ENCODE peak calls at places on chromosome 16, in four cellular contexts. N is K562, K is HepG2, Z is HCT116. F is an unnamed sample.

GRCh38 chr16:58426095-58426494 is 33.8 kb downstream of the GINS3 start:
- DNase-seq in Z (no peak), N (no peak), K (no peak), F (no peak)

GRCh38 chr16:12229759-12230594 is 253.4 kb downstream of the SNX29 start:
- DNase-seq in N (no peak), K (peak; percentile 46), Z (no peak), F (no peak)

GRCh38 chr16:66740010-66740409 is 11.4 kb downstream of the DYNC1LI2 start:
- DNase-seq in Z (no peak), K (peak; percentile 39), N (peak; percentile 73), F (no peak)

GRCh38 chr16:19348578-19349315 is 63.2 kb downstream of the CLEC19A start:
- DNase-seq in N (no peak), K (no peak), Z (no peak), F (no peak)

GRCh38 chr16:77273-77806 is 685 bp upstream of the MPG start:
- DNase-seq in Z (no peak), N (peak; percentile 75), K (peak; percentile 29), F (no peak)

GRCh38 chr16:23280483-23280967 is 21.6 kb upstream of the SCNN1B start:
- DNase-seq in Z (no peak), K (no peak), N (no peak), F (no peak)

GRCh38 chr16:18933501-18933900 is 7.3 kb upstream of the SMG1 start:
- DNase-seq in N (no peak), Z (no peak), K (no peak), F (no peak)

GRCh38 chr16:74797414-74797813 is 22.8 kb upstream of the FA2H start:
- DNase-seq in Z (no peak), K (no peak), N (no peak), F (no peak)

GRCh38 chr16:75377971-75378386 is 55.3 kb downstream of the CFDP1 start:
- DNase-seq in N (no peak), K (no peak), Z (no peak), F (no peak)

GRCh38 chr16:23807028-23807427 is 28.8 kb upstream of the PRKCB start:
- DNase-seq in Z (no peak), N (no peak), K (no peak), F (no peak)

GRCh38 chr16:8677481-8677880 is 3.1 kb downstream of the ABAT start:
- DNase-seq in Z (no peak), K (no peak), N (no peak), F (no peak)

GRCh38 chr16:66375451-66375850 is 9.0 kb downstream of the CDH5 start:
- DNase-seq in K (no peak), N (no peak), Z (no peak), F (no peak)

GRCh38 chr16:75102595-75102994 is 14.0 kb downstream of the LDHD start:
- DNase-seq in Z (no peak), K (no peak), N (no peak), F (no peak)

GRCh38 chr16:86387461-86388440 is 122.6 kb upstream of the FOXF1 start:
- DNase-seq in N (peak; percentile 28), K (no peak), Z (peak; percentile 63), F (no peak)

GRCh38 chr16:56848056-56848936 is 16.7 kb upstream of the SLC12A3 start:
- DNase-seq in K (no peak), N (no peak), Z (no peak), F (no peak)

GRCh38 chr16:30131869-30132475 is 9.0 kb upstream of the MAPK3 start:
- DNase-seq in K (no peak), N (no peak), Z (no peak), F (no peak)

GRCh38 chr16:18979936-18980335 is 3.8 kb upstream of the TMC7 start:
- DNase-seq in K (no peak), Z (no peak), N (no peak), F (no peak)

GRCh38 chr16:54176376-54176901 is 110.1 kb downstream of the IRX3 start:
- DNase-seq in N (no peak), Z (no peak), K (peak; percentile 99), F (no peak)

GRCh38 chr16:65817066-65817465 is 549.4 kb upstream of the CDH5 start:
- DNase-seq in K (no peak), Z (no peak), N (no peak), F (no peak)

GRCh38 chr16:57623251-57624043 is 5.0 kb upstream of the ADGRG1 start:
- DNase-seq in N (peak; percentile 56), K (peak; percentile 91), Z (peak; percentile 55), F (no peak)

GRCh38 chr16:67170168-67170947 is at the start of gene NOL3:
- DNase-seq in N (peak; percentile 94), K (peak; percentile 87), Z (no peak), F (no peak)

GRCh38 chr16:83738926-83739503 is 68.8 kb upstream of the HSBP1 start:
- DNase-seq in N (no peak), K (no peak), Z (no peak), F (no peak)

GRCh38 chr16:66248096-66248495 is 118.4 kb upstream of the CDH5 start:
- DNase-seq in K (no peak), N (no peak), Z (no peak), F (no peak)

GRCh38 chr16:76634847-76635697 is 357.9 kb downstream of the CNTNAP4 start:
- DNase-seq in Z (no peak), N (peak; percentile 76), K (no peak), F (no peak)

GRCh38 chr16:69934751-69935150 is 16.4 kb upstream of the CLEC18A start:
- DNase-seq in Z (no peak), N (no peak), K (no peak), F (no peak)

GRCh38 chr16:56956756-56957155 is 5.0 kb upstream of the CETP start:
- DNase-seq in Z (no peak), N (no peak), K (no peak), F (no peak)

GRCh38 chr16:31094088-31094423 is 541 bp downstream of the VKORC1 start:
- DNase-seq in Z (no peak), N (no peak), K (no peak), F (no peak)

GRCh38 chr16:49674255-49674980 is 181.5 kb downstream of the ZNF423 start:
- DNase-seq in Z (no peak), K (no peak), N (no peak), F (no peak)

GRCh38 chr16:27758544-27758943 is 208.6 kb downstream of the KATNIP start:
- DNase-seq in N (no peak), Z (no peak), K (no peak), F (no peak)

GRCh38 chr16:27759301-27759871 is 209.4 kb downstream of the KATNIP start:
- DNase-seq in N (no peak), K (no peak), Z (no peak), F (no peak)

GRCh38 chr16:27753563-27753962 is 203.6 kb downstream of the KATNIP start:
- DNase-seq in N (no peak), K (no peak), Z (no peak), F (no peak)

GRCh38 chr16:27754788-27755690 is 205.1 kb downstream of the KATNIP start:
- DNase-seq in K (peak; percentile 26), Z (no peak), N (no peak), F (no peak)

GRCh38 chr16:27756206-27756970 is 206.4 kb downstream of the KATNIP start:
- DNase-seq in Z (no peak), K (no peak), N (peak; percentile 78), F (no peak)
- TF ChIP-seq TCF7L2 in Z (no peak), K (no peak), N (no peak), F (no peak)

GRCh38 chr16:11101283-11101682 is 154.7 kb downstream of the SOCS1 start:
- DNase-seq in K (no peak), N (no peak), Z (no peak), F (no peak)
- H3K27ac ChIP-seq in K (no peak overlapping the region), N (peak overlapping the region; percentile 61), Z (no peak overlapping the region), F (no peak overlapping the region)

GRCh38 chr16:3769013-3769412 is 51.7 kb upstream of the TRAP1 start:
- DNase-seq in Z (no peak), N (no peak), K (no peak), F (no peak)
- TF ChIP-seq TCF7L2 in Z (no peak), N (no peak), K (no peak), F (no peak)

DNA sequence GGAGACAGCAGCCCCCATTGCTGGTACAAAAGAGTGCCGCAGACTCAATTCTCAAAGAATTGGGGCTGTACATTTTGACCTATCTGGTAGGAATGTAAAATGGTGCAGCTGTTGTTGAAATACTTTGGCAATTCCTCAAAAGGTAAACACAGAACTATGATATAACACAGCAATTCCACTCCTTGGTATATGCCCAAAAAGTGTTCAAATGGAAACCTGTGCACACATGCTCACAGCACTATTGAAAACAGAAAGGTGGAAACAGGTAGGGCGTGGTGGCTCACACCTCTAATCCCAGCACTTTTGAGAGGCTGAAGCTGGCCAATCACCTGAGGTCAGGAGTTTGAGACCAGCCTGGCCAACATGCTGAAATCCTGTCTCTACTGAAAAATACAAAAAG is 34.7 kb downstream of the ANKRD11 start:
- DNase-seq in K (no peak), Z (no peak), N (no peak), F (no peak)
- H3K27ac ChIP-seq in K (no peak overlapping the region), Z (no peak overlapping the region), N (no peak overlapping the region), F (no peak overlapping the region)

GRCh38 chr16:82368041-82368440 is 198.0 kb upstream of the MPHOSPH6 start:
- DNase-seq in K (peak; percentile 40), Z (peak; percentile 38), N (peak; percentile 15), F (no peak)
- TF ChIP-seq TCF7L2 in K (no peak), Z (no peak), N (no peak), F (no peak)

GRCh38 chr16:25011891-25012499 is 3.2 kb downstream of the ARHGAP17 start:
- DNase-seq in K (no peak), Z (no peak), N (no peak), F (no peak)
- H3K27ac ChIP-seq in K (no peak overlapping the region), Z (no peak overlapping the region), N (no peak overlapping the region), F (peak overlapping the region; percentile 83)